ENCODE peak calls at places on chromosomes 13 and 19, in ten cellular contexts. K is BJ, G is endodermal cell, E is NCI-H446 treated with DMSO at 0.1 percent for 48 hours, M is heart left ventricle, L is left cardiac atrium, D is mucosa of gallbladder, I is skeletal muscle cell, B is A673, N is amniotic epithelial cell. Q is an unnamed sample.

GRCh38 chr13:56187331-56187730 is 953.4 kb upstream of the PRR20A start:
- DNase-seq in K (no peak), G (no peak), E (no peak), M (peak), L (no peak), D (no peak), I (no peak), B (no peak), N (no peak), Q (no peak)

GRCh38 chr19:52099497-52100138 is 4.1 kb upstream of the ZNF841 start:
- DNase-seq in K (no peak), G (no peak), E (no peak), M (no peak), L (no peak), D (peak), I (no peak), B (no peak), N (no peak), Q (peak)

GRCh38 chr13:30526612-30527217 is 61.0 kb upstream of the HMGB1 start:
- DNase-seq in K (no peak), G (no peak), E (no peak), M (no peak), L (no peak), D (no peak), I (peak), B (no peak), N (peak), Q (no peak)

GRCh38 chr13:99610702-99611289 is 109.5 kb downstream of the TM9SF2 start:
- DNase-seq in K (no peak), G (no peak), E (no peak), M (no peak), L (no peak), D (no peak), I (no peak), B (peak), N (no peak), Q (no peak)

GRCh38 chr19:871446-872265 is 12.2 kb downstream of the CFD start:
- DNase-seq in K (no peak), G (peak), E (no peak), M (no peak), L (no peak), D (no peak), I (no peak), B (no peak), N (no peak), Q (no peak)

GRCh38 chr13:113749507-113749906 is 9.5 kb upstream of the TMEM255B start:
- DNase-seq in K (no peak), G (no peak), E (no peak), M (peak), L (no peak), D (no peak), I (no peak), B (no peak), N (no peak), Q (no peak)

GRCh38 chr19:8526345-8527062 is 12.5 kb upstream of the ZNF414 start:
- DNase-seq in K (peak), G (peak), E (peak), M (peak), L (peak), D (peak), I (peak), B (peak), N (peak), Q (peak)

GRCh38 chr19:49916839-49917733 is 11.9 kb upstream of the ATF5 start:
- DNase-seq in K (no peak), G (peak), E (no peak), M (peak), L (no peak), D (no peak), I (no peak), B (peak), N (peak), Q (no peak)

GRCh38 chr13:40776681-40777165 is 5.7 kb upstream of the MRPS31 start:
- DNase-seq in K (no peak), G (no peak), E (no peak), M (no peak), L (peak), D (peak), I (no peak), B (peak), N (peak), Q (peak)

GRCh38 chr13:50780201-50781015 is 63.1 kb downstream of the DLEU7 start:
- DNase-seq in K (no peak), G (peak), E (no peak), M (no peak), L (no peak), D (no peak), I (no peak), B (no peak), N (peak), Q (no peak)

GRCh38 chr19:56091066-56091490 is 30.0 kb downstream of the ZNF787 start:
- DNase-seq in K (no peak), G (no peak), E (no peak), M (no peak), L (peak), D (no peak), I (no peak), B (peak), N (peak), Q (no peak)

GRCh38 chr13:27283906-27284523 is 13.4 kb downstream of the RASL11A start:
- DNase-seq in K (no peak), G (no peak), E (no peak), M (no peak), L (peak), D (no peak), I (no peak), B (no peak), N (peak), Q (no peak)

GRCh38 chr13:41352935-41353801 is 42.1 kb downstream of the NAA16 start:
- DNase-seq in K (peak), G (peak), E (no peak), M (no peak), L (no peak), D (peak), I (no peak), B (peak), N (peak), Q (peak)

GRCh38 chr13:78197231-78197630 is 278.6 kb upstream of the EDNRB start:
- DNase-seq in K (no peak), G (no peak), E (no peak), M (no peak), L (no peak), D (no peak), I (no peak), B (no peak), N (no peak), Q (peak)

GRCh38 chr19:7067716-7068115 is 1.8 kb upstream of the ZNF557 start:
- DNase-seq in K (no peak), G (no peak), E (no peak), M (no peak), L (no peak), D (no peak), I (no peak), B (no peak), N (no peak), Q (no peak)

GRCh38 chr19:1106841-1107654 is 3.3 kb downstream of the GPX4 start:
- DNase-seq in K (no peak), G (peak), E (no peak), M (no peak), L (no peak), D (no peak), I (no peak), B (peak), N (peak), Q (peak)

GRCh38 chr19:50427997-50428425 is 4.7 kb upstream of the MYBPC2 start:
- DNase-seq in K (no peak), G (peak), E (no peak), M (peak), L (peak), D (peak), I (peak), B (peak), N (peak), Q (peak)

GRCh38 chr19:13302521-13303270 is 152.5 kb downstream of the IER2 start:
- DNase-seq in K (no peak), G (peak), E (peak), M (no peak), L (no peak), D (no peak), I (no peak), B (no peak), N (no peak), Q (no peak)

GRCh38 chr13:46542833-46543232 is 10.1 kb upstream of the LRCH1 start:
- DNase-seq in K (no peak), G (no peak), E (no peak), M (no peak), L (no peak), D (no peak), I (no peak), B (no peak), N (no peak), Q (no peak)

GRCh38 chr13:101397742-101398141 is 18.6 kb downstream of the NALCN start:
- DNase-seq in K (peak), G (no peak), E (no peak), M (no peak), L (no peak), D (no peak), I (peak), B (no peak), N (peak), Q (peak)

GRCh38 chr13:25286308-25286968 is 850 bp downstream of the MTMR6 start:
- DNase-seq in K (no peak), G (peak), E (no peak), M (no peak), L (no peak), D (peak), I (no peak), B (peak), N (peak), Q (peak)

GRCh38 chr13:27182054-27182453 is 10.4 kb upstream of the USP12 start:
- DNase-seq in K (no peak), G (no peak), E (no peak), M (no peak), L (no peak), D (no peak), I (no peak), B (no peak), N (no peak), Q (no peak)

GRCh38 chr19:8262431-8262830 is 45.7 kb downstream of the CD320 start:
- DNase-seq in K (no peak), G (no peak), E (no peak), M (no peak), L (no peak), D (peak), I (no peak), B (no peak), N (no peak), Q (no peak)